ENCODE peak calls at places on chromosomes 12 and 14, in eight cellular contexts. H, Z, G, E, N, Y, F and L are unnamed samples.

GRCh38 chr12:120833849-120834248 is 70.3 kb downstream of the SPPL3 start:
- DNase-seq in H (no peak), Z (no peak), G (no peak), E (no peak), N (no peak), Y (no peak), F (no peak), L (no peak)

GRCh38 chr12:48366131-48366530 is 15.4 kb upstream of the ZNF641 start:
- DNase-seq in H (no peak), Z (no peak), G (no peak), E (no peak), N (no peak), Y (no peak), F (no peak), L (no peak)

GRCh38 chr14:94145902-94146527 is 16.6 kb upstream of the IFI27L2 start:
- DNase-seq in H (no peak), Z (no peak), G (no peak), E (peak; percentile 99), N (peak; percentile 11), Y (no peak), F (no peak), L (no peak)

GRCh38 chr14:72254940-72255472 is 322.8 kb downstream of the RGS6 start:
- DNase-seq in H (no peak), Z (no peak), G (no peak), E (no peak), N (no peak), Y (no peak), F (no peak), L (no peak)

GRCh38 chr14:55000381-55000780 is 26.5 kb downstream of the WDHD1 start:
- DNase-seq in H (no peak), Z (no peak), G (no peak), E (no peak), N (no peak), Y (no peak), F (no peak), L (no peak)

GRCh38 chr12:116969615-116970575 is 59.1 kb downstream of the FBXW8 start:
- DNase-seq in H (no peak), Z (no peak), G (no peak), E (peak; percentile 67), N (peak; percentile 93), Y (no peak), F (no peak), L (no peak)

GRCh38 chr12:15209782-15210181 is 11.4 kb downstream of the RERG start:
- DNase-seq in H (no peak), Z (no peak), G (no peak), E (no peak), N (no peak), Y (no peak), F (no peak), L (no peak)

GRCh38 chr12:9951026-9951652 is 19.0 kb upstream of the CLEC2A start:
- DNase-seq in H (no peak), Z (no peak), G (no peak), E (no peak), N (no peak), Y (no peak), F (no peak), L (peak; percentile 17)

GRCh38 chr12:130465046-130465445 is 127.4 kb downstream of the PIWIL1 start:
- DNase-seq in H (no peak), Z (no peak), G (no peak), E (no peak), N (no peak), Y (no peak), F (no peak), L (no peak)

GRCh38 chr12:15714256-15714655 is 74.9 kb downstream of the EPS8 start:
- DNase-seq in H (no peak), Z (no peak), G (no peak), E (no peak), N (no peak), Y (no peak), F (no peak), L (no peak)

GRCh38 chr12:26318661-26319068 is 123.3 kb downstream of the SSPN start:
- DNase-seq in H (no peak), Z (peak; percentile 61), G (no peak), E (no peak), N (no peak), Y (no peak), F (no peak), L (peak; percentile 37)

GRCh38 chr12:132030367-132031038 is 80.8 kb downstream of the EP400 start:
- DNase-seq in H (no peak), Z (no peak), G (no peak), E (no peak), N (no peak), Y (no peak), F (no peak), L (no peak)

GRCh38 chr14:105147701-105148603 is 20.6 kb downstream of the JAG2 start:
- DNase-seq in H (no peak), Z (no peak), G (no peak), E (no peak), N (no peak), Y (peak; percentile 40), F (peak; percentile 5), L (no peak)

GRCh38 chr14:68785817-68786490 is 6.9 kb downstream of the ZFP36L1 start:
- DNase-seq in H (no peak), Z (no peak), G (no peak), E (no peak), N (no peak), Y (no peak), F (peak; percentile 29), L (peak; percentile 34)